ENCODE peak calls at places on chromosomes 12 and 14, in eight cellular contexts. One of them, this sample, is unnamed.

GRCh38 chr12:53201639-53202038 is 5.4 kb downstream of the ITGB7 start:
- DNase-seq in upper lobe of left lung: no peak
- DNase-seq in ovary: no peak
- DNase-seq in heart left ventricle: no peak
- DNase-seq in uterus: no peak
- DNase-seq in GM12892: no peak
- DNase-seq in testis: no peak
- DNase-seq in GM12891: no peak
- DNase-seq in this sample: no peak

GRCh38 chr12:122327014-122327413 is 60.7 kb upstream of the VPS33A start:
- DNase-seq in upper lobe of left lung: no peak
- DNase-seq in ovary: no peak
- DNase-seq in heart left ventricle: no peak
- DNase-seq in uterus: no peak
- DNase-seq in GM12892: no peak
- DNase-seq in testis: no peak
- DNase-seq in GM12891: no peak
- DNase-seq in this sample: no peak

GRCh38 chr12:115857923-115858322 is 419.6 kb downstream of the MED13L start:
- DNase-seq in upper lobe of left lung: no peak
- DNase-seq in ovary: no peak
- DNase-seq in heart left ventricle: peak
- DNase-seq in uterus: no peak
- DNase-seq in GM12892: no peak
- DNase-seq in testis: no peak
- DNase-seq in GM12891: no peak
- DNase-seq in this sample: no peak

GRCh38 chr12:48631071-48631470 is 51.0 kb downstream of the KANSL2 start:
- DNase-seq in upper lobe of left lung: no peak
- DNase-seq in ovary: no peak
- DNase-seq in heart left ventricle: no peak
- DNase-seq in uterus: no peak
- DNase-seq in GM12892: no peak
- DNase-seq in testis: no peak
- DNase-seq in GM12891: no peak
- DNase-seq in this sample: no peak

GRCh38 chr14:103427485-103428443 is 42.5 kb downstream of the MARK3 start:
- DNase-seq in upper lobe of left lung: no peak
- DNase-seq in ovary: no peak
- DNase-seq in heart left ventricle: no peak
- DNase-seq in uterus: peak
- DNase-seq in GM12892: no peak
- DNase-seq in testis: no peak
- DNase-seq in GM12891: no peak
- DNase-seq in this sample: no peak

GRCh38 chr14:92348154-92348553 is 25.2 kb downstream of the SLC24A4 start:
- DNase-seq in upper lobe of left lung: no peak
- DNase-seq in ovary: no peak
- DNase-seq in heart left ventricle: no peak
- DNase-seq in uterus: no peak
- DNase-seq in GM12892: no peak
- DNase-seq in testis: no peak
- DNase-seq in GM12891: no peak
- DNase-seq in this sample: no peak

GRCh38 chr12:131452444-131452860 is 258.4 kb upstream of the SFSWAP start:
- DNase-seq in upper lobe of left lung: peak
- DNase-seq in ovary: no peak
- DNase-seq in heart left ventricle: no peak
- DNase-seq in uterus: no peak
- DNase-seq in GM12892: no peak
- DNase-seq in testis: peak
- DNase-seq in GM12891: no peak
- DNase-seq in this sample: no peak

GRCh38 chr14:71374989-71375388 is 467.7 kb downstream of the PCNX1 start:
- DNase-seq in upper lobe of left lung: no peak
- DNase-seq in ovary: no peak
- DNase-seq in heart left ventricle: no peak
- DNase-seq in uterus: no peak
- DNase-seq in GM12892: no peak
- DNase-seq in testis: no peak
- DNase-seq in GM12891: no peak
- DNase-seq in this sample: no peak

GRCh38 chr12:127162902-127163301 is 1104.1 kb upstream of the TMEM132C start:
- DNase-seq in upper lobe of left lung: no peak
- DNase-seq in ovary: no peak
- DNase-seq in heart left ventricle: no peak
- DNase-seq in uterus: no peak
- DNase-seq in GM12892: no peak
- DNase-seq in testis: no peak
- DNase-seq in GM12891: peak
- DNase-seq in this sample: peak

GRCh38 chr12:127161466-127161865 is 1105.5 kb upstream of the TMEM132C start:
- DNase-seq in upper lobe of left lung: no peak
- DNase-seq in ovary: no peak
- DNase-seq in heart left ventricle: no peak
- DNase-seq in uterus: no peak
- DNase-seq in GM12892: no peak
- DNase-seq in testis: no peak
- DNase-seq in GM12891: no peak
- DNase-seq in this sample: no peak

GRCh38 chr12:127169321-127170270 is 1097.4 kb upstream of the TMEM132C start:
- DNase-seq in upper lobe of left lung: no peak
- DNase-seq in ovary: no peak
- DNase-seq in heart left ventricle: no peak
- DNase-seq in uterus: no peak
- DNase-seq in GM12892: no peak
- DNase-seq in testis: no peak
- DNase-seq in GM12891: no peak
- DNase-seq in this sample: no peak

GRCh38 chr12:127162307-127162706 is 1104.7 kb upstream of the TMEM132C start:
- DNase-seq in upper lobe of left lung: no peak
- DNase-seq in ovary: no peak
- DNase-seq in heart left ventricle: no peak
- DNase-seq in uterus: no peak
- DNase-seq in GM12892: no peak
- DNase-seq in testis: peak
- DNase-seq in GM12891: no peak
- DNase-seq in this sample: no peak

DNA sequence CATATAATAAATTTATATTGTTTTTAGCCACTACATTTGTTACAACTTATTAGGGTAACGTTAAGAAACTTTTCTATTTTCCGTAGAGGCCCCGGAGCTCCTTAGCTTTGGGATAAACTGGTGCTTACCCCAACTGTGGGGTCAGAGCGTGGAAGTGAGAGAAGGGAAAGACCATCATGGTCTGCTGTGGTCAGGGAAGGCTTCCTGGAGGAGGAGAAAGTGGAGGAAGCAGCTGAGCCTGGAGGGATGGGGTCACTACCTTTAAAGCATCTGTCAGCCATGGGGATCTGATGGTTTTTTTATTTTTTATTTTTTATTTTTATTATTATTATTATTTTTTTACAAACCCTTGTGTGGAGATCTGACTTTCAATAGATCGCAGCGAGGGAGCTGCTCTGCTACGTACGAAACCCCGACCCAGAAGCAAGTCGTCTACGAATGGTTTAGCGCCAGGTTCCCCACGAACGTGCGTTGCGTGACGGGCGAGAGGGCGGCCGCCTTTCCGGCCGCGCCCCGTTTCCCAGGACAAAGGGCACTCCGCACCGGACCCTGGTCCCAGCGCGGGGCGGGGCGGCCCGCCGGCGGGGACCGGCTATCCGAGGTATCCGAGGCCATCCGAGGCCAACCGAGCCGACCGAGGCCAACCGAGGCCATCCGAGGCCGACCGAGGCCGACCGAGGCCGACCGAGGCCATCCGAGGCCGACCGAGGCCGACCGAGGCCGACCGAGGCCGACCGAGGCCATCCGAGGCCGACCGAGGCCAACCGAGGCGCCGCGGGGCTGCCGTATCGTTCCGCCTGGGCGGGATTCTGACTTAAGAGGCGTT is 1101.2 kb upstream of the TMEM132C start:
- DNase-seq in upper lobe of left lung: peak
- DNase-seq in ovary: peak
- DNase-seq in heart left ventricle: peak
- DNase-seq in uterus: peak
- DNase-seq in GM12892: no peak
- DNase-seq in testis: peak
- DNase-seq in GM12891: peak
- DNase-seq in this sample: peak
- TF ChIP-seq POLR2A in upper lobe of left lung: no peak
- TF ChIP-seq POLR2A in ovary: no peak
- TF ChIP-seq POLR2A in heart left ventricle: no peak
- TF ChIP-seq POLR2A in uterus: no peak
- TF ChIP-seq POLR2A in GM12892: no peak
- TF ChIP-seq POLR2A in testis: no peak
- TF ChIP-seq POLR2A in GM12891: no peak
- TF ChIP-seq POLR2A in this sample: peak

GRCh38 chr12:8644345-8645248 is 18.0 kb downstream of the MFAP5 start:
- DNase-seq in upper lobe of left lung: no peak
- DNase-seq in ovary: no peak
- DNase-seq in heart left ventricle: no peak
- DNase-seq in uterus: no peak
- DNase-seq in GM12892: no peak
- DNase-seq in testis: no peak
- DNase-seq in GM12891: no peak
- DNase-seq in this sample: no peak
- TF ChIP-seq POLR2A in upper lobe of left lung: no peak
- TF ChIP-seq POLR2A in ovary: no peak
- TF ChIP-seq POLR2A in heart left ventricle: no peak
- TF ChIP-seq POLR2A in uterus: no peak
- TF ChIP-seq POLR2A in GM12892: peak
- TF ChIP-seq POLR2A in testis: no peak
- TF ChIP-seq POLR2A in GM12891: peak
- TF ChIP-seq POLR2A in this sample: no peak

GRCh38 chr12:76020731-76021672 is 10.6 kb downstream of the PHLDA1 start:
- DNase-seq in upper lobe of left lung: no peak
- DNase-seq in ovary: no peak
- DNase-seq in heart left ventricle: no peak
- DNase-seq in uterus: peak
- DNase-seq in GM12892: no peak
- DNase-seq in testis: no peak
- DNase-seq in GM12891: no peak
- DNase-seq in this sample: no peak
- TF ChIP-seq POLR2A in upper lobe of left lung: no peak
- TF ChIP-seq POLR2A in ovary: no peak
- TF ChIP-seq POLR2A in heart left ventricle: no peak
- TF ChIP-seq POLR2A in uterus: no peak
- TF ChIP-seq POLR2A in GM12892: no peak
- TF ChIP-seq POLR2A in testis: no peak
- TF ChIP-seq POLR2A in GM12891: no peak
- TF ChIP-seq POLR2A in this sample: no peak

GRCh38 chr12:69239286-69239921 is at the start of gene CPSF6:
- DNase-seq in upper lobe of left lung: peak
- DNase-seq in ovary: peak
- DNase-seq in heart left ventricle: peak
- DNase-seq in uterus: peak
- DNase-seq in GM12892: peak
- DNase-seq in testis: peak
- DNase-seq in GM12891: peak
- DNase-seq in this sample: peak
- TF ChIP-seq POLR2A in upper lobe of left lung: peak
- TF ChIP-seq POLR2A in ovary: peak
- TF ChIP-seq POLR2A in heart left ventricle: peak
- TF ChIP-seq POLR2A in uterus: peak
- TF ChIP-seq POLR2A in GM12892: peak
- TF ChIP-seq POLR2A in testis: peak
- TF ChIP-seq POLR2A in GM12891: peak
- TF ChIP-seq POLR2A in this sample: peak